ENCODE peak calls at places on chromosomes 2 and 18, in six cellular contexts. One of them, this sample, is unnamed.

GRCh38 chr18:63758616-63759015 is 16.6 kb upstream of the SERPINB7 start:
- DNase-seq in suprapubic skin: no peak
- DNase-seq in K562: no peak
- DNase-seq in BE2C: no peak
- DNase-seq in lower lobe of right lung: no peak
- DNase-seq in AG04450: no peak
- DNase-seq in this sample: no peak

GRCh38 chr2:154706660-154707059 is 8.2 kb downstream of the KCNJ3 start:
- DNase-seq in suprapubic skin: no peak
- DNase-seq in K562: no peak
- DNase-seq in BE2C: no peak
- DNase-seq in lower lobe of right lung: no peak
- DNase-seq in AG04450: no peak
- DNase-seq in this sample: no peak

GRCh38 chr2:127586136-127586535 is 50.7 kb downstream of the MYO7B start:
- DNase-seq in suprapubic skin: no peak
- DNase-seq in K562: no peak
- DNase-seq in BE2C: no peak
- DNase-seq in lower lobe of right lung: no peak
- DNase-seq in AG04450: no peak
- DNase-seq in this sample: no peak

GRCh38 chr2:181991171-181991885 is 5.7 kb downstream of the PPP1R1C start:
- DNase-seq in suprapubic skin: no peak
- DNase-seq in K562: no peak
- DNase-seq in BE2C: no peak
- DNase-seq in lower lobe of right lung: no peak
- DNase-seq in AG04450: no peak
- DNase-seq in this sample: no peak

GRCh38 chr18:22228930-22229329 is 59.5 kb downstream of the GATA6 start:
- DNase-seq in suprapubic skin: no peak
- DNase-seq in K562: no peak
- DNase-seq in BE2C: no peak
- DNase-seq in lower lobe of right lung: no peak
- DNase-seq in AG04450: no peak
- DNase-seq in this sample: no peak

GRCh38 chr2:71605173-71605641 is 151.8 kb downstream of the DYSF start:
- DNase-seq in suprapubic skin: peak
- DNase-seq in K562: no peak
- DNase-seq in BE2C: no peak
- DNase-seq in lower lobe of right lung: peak
- DNase-seq in AG04450: no peak
- DNase-seq in this sample: peak

GRCh38 chr18:12307871-12308385 is at the start of gene TUBB6:
- DNase-seq in suprapubic skin: peak
- DNase-seq in K562: peak
- DNase-seq in BE2C: peak
- DNase-seq in lower lobe of right lung: peak
- DNase-seq in AG04450: no peak
- DNase-seq in this sample: no peak

GRCh38 chr2:182173944-182174622 is 188.4 kb downstream of the PPP1R1C start:
- DNase-seq in suprapubic skin: no peak
- DNase-seq in K562: no peak
- DNase-seq in BE2C: no peak
- DNase-seq in lower lobe of right lung: no peak
- DNase-seq in AG04450: no peak
- DNase-seq in this sample: no peak

GRCh38 chr2:128834853-128835252 is 516.2 kb upstream of the HS6ST1 start:
- DNase-seq in suprapubic skin: no peak
- DNase-seq in K562: no peak
- DNase-seq in BE2C: no peak
- DNase-seq in lower lobe of right lung: no peak
- DNase-seq in AG04450: no peak
- DNase-seq in this sample: no peak

GRCh38 chr2:216555274-216555673 is 56.6 kb downstream of the RPL37A start:
- DNase-seq in suprapubic skin: no peak
- DNase-seq in K562: no peak
- DNase-seq in BE2C: peak
- DNase-seq in lower lobe of right lung: peak
- DNase-seq in AG04450: no peak
- DNase-seq in this sample: peak

GRCh38 chr2:62573137-62573731 is 67.2 kb upstream of the TMEM17 start:
- DNase-seq in suprapubic skin: no peak
- DNase-seq in K562: no peak
- DNase-seq in BE2C: no peak
- DNase-seq in lower lobe of right lung: no peak
- DNase-seq in AG04450: no peak
- DNase-seq in this sample: no peak

GRCh38 chr2:11014026-11014425 is 102.3 kb downstream of the KCNF1 start:
- DNase-seq in suprapubic skin: no peak
- DNase-seq in K562: no peak
- DNase-seq in BE2C: no peak
- DNase-seq in lower lobe of right lung: no peak
- DNase-seq in AG04450: no peak
- DNase-seq in this sample: no peak

GRCh38 chr18:78689606-78690005 is 290.0 kb upstream of the SALL3 start:
- DNase-seq in suprapubic skin: no peak
- DNase-seq in K562: no peak
- DNase-seq in BE2C: no peak
- DNase-seq in lower lobe of right lung: no peak
- DNase-seq in AG04450: no peak
- DNase-seq in this sample: no peak

GRCh38 chr18:23573948-23574431 is 12.3 kb downstream of the NPC1 start:
- DNase-seq in suprapubic skin: no peak
- DNase-seq in K562: peak
- DNase-seq in BE2C: no peak
- DNase-seq in lower lobe of right lung: peak
- DNase-seq in AG04450: no peak
- DNase-seq in this sample: peak

GRCh38 chr2:223801702-223802101 is 35.7 kb downstream of the AP1S3 start:
- DNase-seq in suprapubic skin: no peak
- DNase-seq in K562: no peak
- DNase-seq in BE2C: no peak
- DNase-seq in lower lobe of right lung: no peak
- DNase-seq in AG04450: no peak
- DNase-seq in this sample: no peak

DNA sequence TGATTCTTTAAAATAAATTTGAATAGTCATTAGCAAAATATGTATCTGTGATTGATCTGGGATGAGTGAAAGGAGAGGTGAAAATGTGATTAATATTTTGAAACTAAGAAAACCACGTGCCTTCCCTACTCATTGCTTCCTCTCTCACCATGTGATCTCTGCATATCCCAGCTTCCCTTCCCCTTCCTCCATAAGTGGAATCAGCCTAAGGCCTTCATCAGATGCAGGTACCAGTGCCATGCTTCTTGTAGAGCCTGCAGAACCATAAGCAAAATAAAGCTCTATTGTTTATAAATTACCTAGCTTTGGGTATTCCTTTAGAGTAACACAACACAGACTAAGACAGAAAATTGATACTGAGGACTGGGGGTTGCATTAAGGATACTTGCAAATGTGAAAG is 11.2 kb upstream of the STAT1 start:
- DNase-seq in suprapubic skin: no peak
- DNase-seq in K562: no peak
- DNase-seq in BE2C: no peak
- DNase-seq in lower lobe of right lung: no peak
- DNase-seq in AG04450: no peak
- DNase-seq in this sample: no peak
- TF ChIP-seq CTCF in suprapubic skin: no peak
- TF ChIP-seq CTCF in K562: no peak
- TF ChIP-seq CTCF in BE2C: no peak
- TF ChIP-seq CTCF in lower lobe of right lung: no peak
- TF ChIP-seq CTCF in AG04450: no peak
- TF ChIP-seq CTCF in this sample: no peak

DNA sequence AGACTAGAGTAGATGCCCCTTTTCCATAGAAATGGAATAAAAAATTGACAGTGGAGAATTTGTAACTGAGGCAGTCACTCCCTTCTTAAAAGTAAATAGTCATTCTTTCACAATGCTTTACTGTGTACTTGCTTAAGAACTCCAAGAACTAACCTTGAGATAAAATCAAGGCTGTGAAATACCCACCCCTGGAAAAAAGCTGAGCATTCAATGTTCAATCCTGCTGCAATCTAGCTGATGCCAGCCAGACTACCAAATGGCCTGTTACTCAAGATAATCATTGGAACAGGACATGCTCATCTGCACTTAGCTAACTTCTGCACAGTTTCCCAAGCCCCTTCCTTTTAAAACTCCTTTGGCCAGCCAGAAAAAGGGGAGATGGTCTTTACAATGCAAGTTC is 367.4 kb upstream of the GULP1 start:
- DNase-seq in suprapubic skin: no peak
- DNase-seq in K562: no peak
- DNase-seq in BE2C: no peak
- DNase-seq in lower lobe of right lung: no peak
- DNase-seq in AG04450: no peak
- DNase-seq in this sample: no peak
- TF ChIP-seq CTCF in suprapubic skin: no peak
- TF ChIP-seq CTCF in K562: no peak
- TF ChIP-seq CTCF in BE2C: no peak
- TF ChIP-seq CTCF in lower lobe of right lung: no peak
- TF ChIP-seq CTCF in AG04450: no peak
- TF ChIP-seq CTCF in this sample: no peak

GRCh38 chr2:54341656-54342055 is 85.6 kb upstream of the TSPYL6 start:
- DNase-seq in suprapubic skin: no peak
- DNase-seq in K562: no peak
- DNase-seq in BE2C: no peak
- DNase-seq in lower lobe of right lung: no peak
- DNase-seq in AG04450: no peak
- DNase-seq in this sample: no peak
- TF ChIP-seq CTCF in suprapubic skin: no peak
- TF ChIP-seq CTCF in K562: peak
- TF ChIP-seq CTCF in BE2C: peak
- TF ChIP-seq CTCF in lower lobe of right lung: no peak
- TF ChIP-seq CTCF in AG04450: no peak
- TF ChIP-seq CTCF in this sample: no peak

GRCh38 chr2:112020561-112020960 is 34.5 kb upstream of the TMEM87B start:
- DNase-seq in suprapubic skin: no peak
- DNase-seq in K562: peak
- DNase-seq in BE2C: no peak
- DNase-seq in lower lobe of right lung: no peak
- DNase-seq in AG04450: no peak
- DNase-seq in this sample: no peak
- TF ChIP-seq CTCF in suprapubic skin: no peak
- TF ChIP-seq CTCF in K562: peak
- TF ChIP-seq CTCF in BE2C: peak
- TF ChIP-seq CTCF in lower lobe of right lung: no peak
- TF ChIP-seq CTCF in AG04450: peak
- TF ChIP-seq CTCF in this sample: no peak

This sample was measured in CD14-positive monocyte.